ENCODE peak calls at places on chromosomes 13 and 19, in eight cellular contexts. One of them, this sample, is unnamed.

GRCh38 chr19:38734426-38735256 is 9.6 kb downstream of the CAPN12 start:
- DNase-seq in hepatic stellate cell: peak; percentile 63
- DNase-seq in psoas muscle: no peak
- DNase-seq in ureter: peak; percentile 52
- DNase-seq in progenitor cell of endocrine pancreas: no peak
- DNase-seq in activated CD4-positive, alpha-beta T cell treated with anti-CD3 and anti-CD28 coated beads, Interleukin-2, amount 50 U/mL, for 4 hours: no peak
- DNase-seq in heart left ventricle: peak; percentile 15
- DNase-seq in HT-29: peak; percentile 79
- DNase-seq in this sample: no peak

GRCh38 chr13:101941095-101941777 is 460.6 kb downstream of the FGF14 start:
- DNase-seq in hepatic stellate cell: no peak
- DNase-seq in psoas muscle: no peak
- DNase-seq in ureter: no peak
- DNase-seq in progenitor cell of endocrine pancreas: no peak
- DNase-seq in activated CD4-positive, alpha-beta T cell treated with anti-CD3 and anti-CD28 coated beads, Interleukin-2, amount 50 U/mL, for 4 hours: no peak
- DNase-seq in heart left ventricle: no peak
- DNase-seq in HT-29: peak; percentile 12
- DNase-seq in this sample: no peak

GRCh38 chr19:3644351-3645066 is 17.9 kb upstream of the CACTIN start:
- DNase-seq in hepatic stellate cell: no peak
- DNase-seq in psoas muscle: no peak
- DNase-seq in ureter: no peak
- DNase-seq in progenitor cell of endocrine pancreas: no peak
- DNase-seq in activated CD4-positive, alpha-beta T cell treated with anti-CD3 and anti-CD28 coated beads, Interleukin-2, amount 50 U/mL, for 4 hours: no peak
- DNase-seq in heart left ventricle: no peak
- DNase-seq in HT-29: no peak
- DNase-seq in this sample: no peak

GRCh38 chr19:29875931-29876330 is 64.1 kb downstream of the CCNE1 start:
- DNase-seq in hepatic stellate cell: no peak
- DNase-seq in psoas muscle: no peak
- DNase-seq in ureter: no peak
- DNase-seq in progenitor cell of endocrine pancreas: no peak
- DNase-seq in activated CD4-positive, alpha-beta T cell treated with anti-CD3 and anti-CD28 coated beads, Interleukin-2, amount 50 U/mL, for 4 hours: no peak
- DNase-seq in heart left ventricle: no peak
- DNase-seq in HT-29: no peak
- DNase-seq in this sample: no peak

GRCh38 chr19:14467391-14467790 is 7.8 kb downstream of the PTGER1 start:
- DNase-seq in hepatic stellate cell: no peak
- DNase-seq in psoas muscle: no peak
- DNase-seq in ureter: no peak
- DNase-seq in progenitor cell of endocrine pancreas: no peak
- DNase-seq in activated CD4-positive, alpha-beta T cell treated with anti-CD3 and anti-CD28 coated beads, Interleukin-2, amount 50 U/mL, for 4 hours: no peak
- DNase-seq in heart left ventricle: no peak
- DNase-seq in HT-29: no peak
- DNase-seq in this sample: no peak

GRCh38 chr19:36030264-36031148 is 2.2 kb downstream of the CLIP3 start:
- DNase-seq in hepatic stellate cell: peak; percentile 42
- DNase-seq in psoas muscle: no peak
- DNase-seq in ureter: no peak
- DNase-seq in progenitor cell of endocrine pancreas: no peak
- DNase-seq in activated CD4-positive, alpha-beta T cell treated with anti-CD3 and anti-CD28 coated beads, Interleukin-2, amount 50 U/mL, for 4 hours: no peak
- DNase-seq in heart left ventricle: no peak
- DNase-seq in HT-29: no peak
- DNase-seq in this sample: no peak

GRCh38 chr13:110540871-110541525 is 20.5 kb downstream of the RAB20 start:
- DNase-seq in hepatic stellate cell: no peak
- DNase-seq in psoas muscle: no peak
- DNase-seq in ureter: no peak
- DNase-seq in progenitor cell of endocrine pancreas: no peak
- DNase-seq in activated CD4-positive, alpha-beta T cell treated with anti-CD3 and anti-CD28 coated beads, Interleukin-2, amount 50 U/mL, for 4 hours: no peak
- DNase-seq in heart left ventricle: no peak
- DNase-seq in HT-29: no peak
- DNase-seq in this sample: no peak

GRCh38 chr19:53538378-53539109 is 599 bp downstream of the ZNF331 start:
- DNase-seq in hepatic stellate cell: no peak
- DNase-seq in psoas muscle: no peak
- DNase-seq in ureter: no peak
- DNase-seq in progenitor cell of endocrine pancreas: no peak
- DNase-seq in activated CD4-positive, alpha-beta T cell treated with anti-CD3 and anti-CD28 coated beads, Interleukin-2, amount 50 U/mL, for 4 hours: no peak
- DNase-seq in heart left ventricle: no peak
- DNase-seq in HT-29: peak; percentile 30
- DNase-seq in this sample: no peak

GRCh38 chr19:38155453-38155852 is 68.6 kb downstream of the DPF1 start:
- DNase-seq in hepatic stellate cell: no peak
- DNase-seq in psoas muscle: no peak
- DNase-seq in ureter: no peak
- DNase-seq in progenitor cell of endocrine pancreas: no peak
- DNase-seq in activated CD4-positive, alpha-beta T cell treated with anti-CD3 and anti-CD28 coated beads, Interleukin-2, amount 50 U/mL, for 4 hours: no peak
- DNase-seq in heart left ventricle: no peak
- DNase-seq in HT-29: no peak
- DNase-seq in this sample: no peak

GRCh38 chr13:39106216-39106995 is 68.2 kb downstream of the NHLRC3 start:
- DNase-seq in hepatic stellate cell: no peak
- DNase-seq in psoas muscle: no peak
- DNase-seq in ureter: no peak
- DNase-seq in progenitor cell of endocrine pancreas: no peak
- DNase-seq in activated CD4-positive, alpha-beta T cell treated with anti-CD3 and anti-CD28 coated beads, Interleukin-2, amount 50 U/mL, for 4 hours: no peak
- DNase-seq in heart left ventricle: no peak
- DNase-seq in HT-29: no peak
- DNase-seq in this sample: no peak

GRCh38 chr19:42028304-42029216 is 34.5 kb upstream of the ATP1A3 start:
- DNase-seq in hepatic stellate cell: no peak
- DNase-seq in psoas muscle: no peak
- DNase-seq in ureter: no peak
- DNase-seq in progenitor cell of endocrine pancreas: no peak
- DNase-seq in activated CD4-positive, alpha-beta T cell treated with anti-CD3 and anti-CD28 coated beads, Interleukin-2, amount 50 U/mL, for 4 hours: no peak
- DNase-seq in heart left ventricle: no peak
- DNase-seq in HT-29: peak; percentile 39
- DNase-seq in this sample: peak; percentile 32

GRCh38 chr13:41848435-41849255 is 112.3 kb downstream of the VWA8 start:
- DNase-seq in hepatic stellate cell: peak; percentile 21
- DNase-seq in psoas muscle: no peak
- DNase-seq in ureter: no peak
- DNase-seq in progenitor cell of endocrine pancreas: no peak
- DNase-seq in activated CD4-positive, alpha-beta T cell treated with anti-CD3 and anti-CD28 coated beads, Interleukin-2, amount 50 U/mL, for 4 hours: no peak
- DNase-seq in heart left ventricle: no peak
- DNase-seq in HT-29: peak; percentile 30
- DNase-seq in this sample: no peak

GRCh38 chr19:4447327-4448146 is 10.1 kb downstream of the UBXN6 start:
- DNase-seq in hepatic stellate cell: no peak
- DNase-seq in psoas muscle: no peak
- DNase-seq in ureter: no peak
- DNase-seq in progenitor cell of endocrine pancreas: no peak
- DNase-seq in activated CD4-positive, alpha-beta T cell treated with anti-CD3 and anti-CD28 coated beads, Interleukin-2, amount 50 U/mL, for 4 hours: no peak
- DNase-seq in heart left ventricle: no peak
- DNase-seq in HT-29: no peak
- DNase-seq in this sample: no peak

GRCh38 chr19:11375143-11375948 is 880 bp downstream of the SWSAP1 start:
- DNase-seq in hepatic stellate cell: no peak
- DNase-seq in psoas muscle: peak; percentile 44
- DNase-seq in ureter: peak; percentile 75
- DNase-seq in progenitor cell of endocrine pancreas: no peak
- DNase-seq in activated CD4-positive, alpha-beta T cell treated with anti-CD3 and anti-CD28 coated beads, Interleukin-2, amount 50 U/mL, for 4 hours: peak; percentile 62
- DNase-seq in heart left ventricle: peak; percentile 49
- DNase-seq in HT-29: no peak
- DNase-seq in this sample: no peak

GRCh38 chr13:95536629-95537241 is 15.8 kb upstream of the CLDN10 start:
- DNase-seq in hepatic stellate cell: no peak
- DNase-seq in psoas muscle: no peak
- DNase-seq in ureter: no peak
- DNase-seq in progenitor cell of endocrine pancreas: no peak
- DNase-seq in activated CD4-positive, alpha-beta T cell treated with anti-CD3 and anti-CD28 coated beads, Interleukin-2, amount 50 U/mL, for 4 hours: no peak
- DNase-seq in heart left ventricle: no peak
- DNase-seq in HT-29: peak; percentile 78
- DNase-seq in this sample: no peak

GRCh38 chr13:37492741-37493514 is 105.6 kb downstream of the POSTN start:
- DNase-seq in hepatic stellate cell: peak; percentile 19
- DNase-seq in psoas muscle: no peak
- DNase-seq in ureter: no peak
- DNase-seq in progenitor cell of endocrine pancreas: no peak
- DNase-seq in activated CD4-positive, alpha-beta T cell treated with anti-CD3 and anti-CD28 coated beads, Interleukin-2, amount 50 U/mL, for 4 hours: no peak
- DNase-seq in heart left ventricle: no peak
- DNase-seq in HT-29: no peak
- DNase-seq in this sample: no peak

GRCh38 chr13:107421028-107421427 is 794.3 kb downstream of the LIG4 start:
- DNase-seq in hepatic stellate cell: peak; percentile 3
- DNase-seq in psoas muscle: no peak
- DNase-seq in ureter: no peak
- DNase-seq in progenitor cell of endocrine pancreas: no peak
- DNase-seq in activated CD4-positive, alpha-beta T cell treated with anti-CD3 and anti-CD28 coated beads, Interleukin-2, amount 50 U/mL, for 4 hours: no peak
- DNase-seq in heart left ventricle: no peak
- DNase-seq in HT-29: no peak
- DNase-seq in this sample: no peak

GRCh38 chr19:47725759-47726401 is 12.7 kb downstream of the EHD2 start:
- DNase-seq in hepatic stellate cell: no peak
- DNase-seq in psoas muscle: no peak
- DNase-seq in ureter: peak; percentile 80
- DNase-seq in progenitor cell of endocrine pancreas: no peak
- DNase-seq in activated CD4-positive, alpha-beta T cell treated with anti-CD3 and anti-CD28 coated beads, Interleukin-2, amount 50 U/mL, for 4 hours: no peak
- DNase-seq in heart left ventricle: no peak
- DNase-seq in HT-29: no peak
- DNase-seq in this sample: no peak

GRCh38 chr19:45659096-45659729 is 8.8 kb upstream of the GIPR start:
- DNase-seq in hepatic stellate cell: no peak
- DNase-seq in psoas muscle: no peak
- DNase-seq in ureter: no peak
- DNase-seq in progenitor cell of endocrine pancreas: no peak
- DNase-seq in activated CD4-positive, alpha-beta T cell treated with anti-CD3 and anti-CD28 coated beads, Interleukin-2, amount 50 U/mL, for 4 hours: no peak
- DNase-seq in heart left ventricle: no peak
- DNase-seq in HT-29: no peak
- DNase-seq in this sample: no peak

GRCh38 chr13:86403213-86403612 is 604.0 kb upstream of the SLITRK6 start:
- DNase-seq in hepatic stellate cell: no peak
- DNase-seq in psoas muscle: no peak
- DNase-seq in ureter: no peak
- DNase-seq in progenitor cell of endocrine pancreas: no peak
- DNase-seq in activated CD4-positive, alpha-beta T cell treated with anti-CD3 and anti-CD28 coated beads, Interleukin-2, amount 50 U/mL, for 4 hours: no peak
- DNase-seq in heart left ventricle: no peak
- DNase-seq in HT-29: no peak
- DNase-seq in this sample: no peak

GRCh38 chr13:31951215-31951678 is 80.3 kb upstream of the FRY start:
- DNase-seq in hepatic stellate cell: peak; percentile 23
- DNase-seq in psoas muscle: peak; percentile 60
- DNase-seq in ureter: peak; percentile 66
- DNase-seq in progenitor cell of endocrine pancreas: no peak
- DNase-seq in activated CD4-positive, alpha-beta T cell treated with anti-CD3 and anti-CD28 coated beads, Interleukin-2, amount 50 U/mL, for 4 hours: no peak
- DNase-seq in heart left ventricle: peak; percentile 51
- DNase-seq in HT-29: peak; percentile 91
- DNase-seq in this sample: no peak